ENCODE peak calls at places on chromosomes 2 and 18, in eight cellular contexts. B is psoas muscle, X is upper lobe of right lung, P is mammary epithelial cell, Q is ascending aorta, E is choroid plexus epithelial cell, F is H1, N is thoracic aorta. R is an unnamed sample.

GRCh38 chr18:73079920-73080319 is 212.1 kb upstream of the NETO1 start:
- DNase-seq in B (no peak), X (no peak), P (no peak), Q (no peak), E (no peak), F (no peak), N (no peak), R (no peak)

GRCh38 chr2:216539791-216540241 is 41.2 kb downstream of the RPL37A start:
- DNase-seq in B (peak; percentile 69), X (peak; percentile 67), P (peak; percentile 85), Q (peak; percentile 80), E (no peak), F (no peak), N (no peak), R (peak; percentile 88)

GRCh38 chr2:37877457-37878315 is 47.4 kb upstream of the RMDN2 start:
- DNase-seq in B (no peak), X (no peak), P (peak; percentile 46), Q (no peak), E (peak; percentile 78), F (no peak), N (no peak), R (no peak)

GRCh38 chr18:22066083-22066485 is 103.3 kb upstream of the GATA6 start:
- DNase-seq in B (no peak), X (no peak), P (no peak), Q (no peak), E (no peak), F (no peak), N (no peak), R (no peak)

GRCh38 chr18:71966791-71967190 is 577.4 kb downstream of the CBLN2 start:
- DNase-seq in B (no peak), X (no peak), P (no peak), Q (no peak), E (no peak), F (no peak), N (no peak), R (no peak)

GRCh38 chr2:43197568-43197896 is 28.9 kb downstream of the ZFP36L2 start:
- DNase-seq in B (no peak), X (no peak), P (no peak), Q (no peak), E (no peak), F (no peak), N (no peak), R (no peak)

GRCh38 chr2:147122944-147123343 is 721.9 kb upstream of the ACVR2A start:
- DNase-seq in B (no peak), X (no peak), P (no peak), Q (no peak), E (no peak), F (no peak), N (no peak), R (no peak)

GRCh38 chr2:120830096-120830830 is 94.6 kb downstream of the GLI2 start:
- DNase-seq in B (peak; percentile 30), X (peak; percentile 42), P (no peak), Q (no peak), E (no peak), F (no peak), N (no peak), R (peak; percentile 29)

GRCh38 chr2:26727641-26728561 is 35.4 kb downstream of the KCNK3 start:
- DNase-seq in B (peak; percentile 60), X (no peak), P (no peak), Q (no peak), E (no peak), F (no peak), N (no peak), R (no peak)

GRCh38 chr2:128505150-128505490 is 186.5 kb upstream of the HS6ST1 start:
- DNase-seq in B (no peak), X (peak; percentile 47), P (no peak), Q (peak; percentile 30), E (no peak), F (no peak), N (no peak), R (no peak)

GRCh38 chr18:46542545-46542944 is 114.5 kb downstream of the LOXHD1 start:
- DNase-seq in B (no peak), X (no peak), P (peak; percentile 15), Q (no peak), E (peak; percentile 2), F (no peak), N (no peak), R (no peak)

DNA sequence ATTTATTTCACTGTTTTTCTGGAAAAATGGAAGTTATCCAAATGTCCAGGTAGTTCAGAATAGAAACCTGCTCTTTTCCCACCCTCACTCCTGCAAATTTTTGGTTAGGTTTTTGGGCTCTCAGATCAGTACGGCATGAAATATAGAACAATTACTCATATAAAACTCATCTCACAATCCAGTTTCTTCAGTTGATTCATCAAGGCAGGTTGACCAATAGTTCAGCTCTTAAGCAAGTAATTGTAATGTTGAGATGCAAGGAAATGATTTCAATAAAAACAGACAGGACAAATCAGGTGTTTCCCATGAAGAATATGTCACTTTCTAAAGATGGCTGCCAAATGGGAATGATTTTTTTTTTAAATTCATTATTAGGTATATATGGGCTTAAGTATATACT is 2.0 kb downstream of the RAB27B start:
- DNase-seq in B (no peak), X (no peak), P (peak; percentile 78), Q (no peak), E (peak; percentile 35), F (no peak), N (no peak), R (no peak)
- H3K4me3 ChIP-seq in B (no peak overlapping the region), X (no peak overlapping the region), P (peak overlapping the region; percentile 76), Q (no peak overlapping the region), E (no peak overlapping the region), F (no peak overlapping the region), N (no peak overlapping the region), R (no peak overlapping the region)

DNA sequence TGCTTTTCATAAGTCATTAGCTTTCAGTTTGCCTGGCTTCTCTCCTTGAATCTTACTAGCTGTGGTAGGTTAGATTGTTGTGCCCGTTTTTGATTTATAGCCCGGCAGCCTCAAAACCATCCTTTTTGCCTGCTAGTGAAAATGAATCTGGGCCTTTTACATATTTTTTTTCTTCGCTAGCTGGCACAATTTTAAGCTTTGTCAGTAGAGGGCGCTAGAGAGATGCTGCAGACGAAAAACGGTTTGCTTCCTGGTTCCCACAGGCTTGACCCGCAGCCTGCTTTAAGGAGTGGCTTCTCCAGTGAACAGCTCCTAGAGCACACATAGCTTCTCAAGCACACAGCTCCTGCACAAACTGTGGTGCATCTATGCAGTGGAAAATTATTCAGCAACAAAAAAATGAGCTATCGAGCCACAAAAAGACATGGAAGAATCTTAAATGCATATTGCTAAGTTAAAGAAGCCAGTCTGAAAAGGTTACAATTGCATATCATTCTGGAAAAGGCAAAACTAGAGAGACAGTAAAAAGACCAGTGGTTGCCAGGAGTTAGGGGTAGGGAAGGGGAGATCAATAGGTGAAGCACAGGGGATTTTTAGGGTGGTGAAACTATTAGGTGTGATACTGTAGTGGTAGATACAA is 47.9 kb downstream of the E2F6 start:
- DNase-seq in B (no peak), X (no peak), P (no peak), Q (no peak), E (no peak), F (no peak), N (no peak), R (no peak)
- TF ChIP-seq CTCF in B (peak; percentile 37), X (peak; percentile 42), P (peak; percentile 34), Q (no peak), E (peak; percentile 41), F (peak; percentile 53), N (no peak), R (peak; percentile 21)

GRCh38 chr2:96527052-96527964 is 9.2 kb upstream of the ARID5A start:
- DNase-seq in B (peak; percentile 59), X (peak; percentile 72), P (no peak), Q (peak; percentile 86), E (peak; percentile 31), F (no peak), N (no peak), R (peak; percentile 47)

GRCh38 chr2:96528680-96529375 is 7.7 kb upstream of the ARID5A start:
- DNase-seq in B (no peak), X (peak; percentile 65), P (no peak), Q (peak; percentile 93), E (no peak), F (no peak), N (peak; percentile 69), R (no peak)

GRCh38 chr2:96526615-96527014 is 9.9 kb upstream of the ARID5A start:
- DNase-seq in B (peak; percentile 15), X (peak; percentile 36), P (no peak), Q (no peak), E (no peak), F (no peak), N (no peak), R (no peak)

GRCh38 chr2:96529376-96530143 is 7.0 kb upstream of the ARID5A start:
- DNase-seq in B (peak; percentile 43), X (peak; percentile 55), P (no peak), Q (no peak), E (no peak), F (no peak), N (no peak), R (no peak)

DNA sequence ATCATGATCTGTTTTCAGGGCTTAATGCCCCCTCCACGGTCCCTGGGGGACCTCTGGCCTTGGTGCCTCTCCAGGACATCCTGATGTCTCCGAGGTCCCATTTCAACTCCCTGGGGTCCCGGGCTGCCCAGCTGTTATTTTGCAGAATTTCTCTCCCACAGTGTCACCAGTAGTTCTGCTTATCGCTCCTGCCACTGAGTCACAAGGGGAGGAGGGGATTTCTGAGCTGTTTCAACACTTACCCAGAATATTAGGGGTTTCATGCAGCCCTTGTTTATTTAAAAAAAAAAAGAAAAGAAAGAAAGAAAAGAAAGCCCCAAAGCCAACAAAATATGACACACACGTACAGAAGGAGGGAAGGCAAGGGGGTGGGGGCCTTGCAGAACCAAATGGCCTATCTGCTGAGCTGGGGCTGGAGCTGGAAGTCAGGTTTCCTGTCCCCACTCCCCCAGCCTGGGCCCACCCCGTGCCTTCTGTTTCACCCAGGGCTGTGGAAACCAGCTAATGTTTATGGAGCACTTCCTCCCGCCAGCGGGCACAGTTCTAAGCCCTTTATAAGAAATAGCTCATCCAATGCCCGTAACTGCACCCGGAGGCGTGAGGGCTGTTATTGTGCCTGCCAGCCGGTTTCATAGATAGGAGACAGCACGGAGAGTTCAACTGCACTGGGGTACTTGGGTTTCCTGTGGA is 8.4 kb upstream of the ARID5A start:
- DNase-seq in B (peak; percentile 71), X (peak; percentile 73), P (no peak), Q (peak; percentile 97), E (peak; percentile 43), F (no peak), N (peak; percentile 81), R (no peak)
- H3K4me3 ChIP-seq in B (peak overlapping the region; percentile 68), X (peak overlapping the region; percentile 61), P (no peak overlapping the region), Q (peak overlapping the region; percentile 69), E (peak overlapping the region; percentile 60), F (peak overlapping the region; percentile 63), N (peak overlapping the region; percentile 77), R (no peak overlapping the region)

DNA sequence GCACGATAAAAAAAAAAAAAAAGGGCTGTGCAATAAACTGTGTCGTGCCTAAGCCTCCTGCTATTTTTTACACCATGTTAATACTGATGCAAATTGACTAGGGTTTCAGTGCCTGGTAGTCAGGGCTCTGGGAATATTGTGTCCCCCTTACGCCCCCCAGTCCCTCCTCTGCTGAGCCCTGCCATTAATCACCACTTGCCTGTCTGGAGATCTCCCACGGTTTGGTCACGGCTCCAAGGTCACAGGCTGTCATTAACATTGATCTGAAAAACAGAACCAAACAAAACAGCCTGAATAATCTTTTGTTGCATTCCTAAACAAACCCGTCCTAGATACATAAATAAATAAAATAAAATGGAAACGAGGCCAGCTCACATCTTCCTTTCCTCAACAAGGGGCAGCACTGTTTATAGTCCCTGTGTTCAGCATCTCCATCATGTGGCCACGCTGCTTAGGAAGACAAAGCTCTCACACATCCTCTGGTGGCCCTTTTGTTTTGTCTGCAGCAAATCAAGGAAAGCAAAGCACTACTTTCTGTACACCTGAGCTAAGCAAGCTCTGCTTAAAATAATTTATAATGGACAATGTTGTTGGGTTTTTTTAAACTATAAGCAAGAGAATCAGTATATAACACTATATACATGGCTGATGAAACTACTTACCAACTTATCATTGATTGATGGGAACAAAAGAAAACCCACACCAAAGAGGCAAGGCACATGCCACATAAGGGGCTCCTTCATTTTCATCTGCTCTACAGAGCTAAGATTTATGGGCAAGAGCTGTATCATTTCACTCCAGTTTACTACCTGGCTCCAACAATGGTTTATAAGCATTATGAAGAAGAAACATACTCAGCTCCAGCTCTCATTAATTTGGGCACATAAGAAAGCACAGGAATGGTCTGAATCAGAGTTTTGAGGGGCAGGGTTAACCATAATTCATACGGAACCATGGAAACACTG is 283.0 kb downstream of the AGPS start:
- DNase-seq in B (no peak), X (no peak), P (no peak), Q (no peak), E (no peak), F (no peak), N (no peak), R (no peak)
- TF ChIP-seq CTCF in B (no peak), X (no peak), P (no peak), Q (no peak), E (no peak), F (no peak), N (no peak), R (no peak)

R was measured in RWPE2.